ENCODE peak calls at places on chromosomes 2 and 18, in four cellular contexts. Q is fibroblast of lung, P is IMR-90, W is PC-9. L is an unnamed sample.

GRCh38 chr18:55396979-55397378 is 191.0 kb downstream of the TCF4 start:
- DNase-seq in Q (peak), P (no peak), W (no peak), L (no peak)

GRCh38 chr2:177252808-177253531 is 11.6 kb downstream of the NFE2L2 start:
- DNase-seq in Q (no peak), P (no peak), W (no peak), L (no peak)

GRCh38 chr2:224217962-224218347 is 178.9 kb upstream of the SERPINE2 start:
- DNase-seq in Q (peak), P (peak), W (no peak), L (no peak)

GRCh38 chr2:219630770-219631405 is 3.5 kb downstream of the SLC4A3 start:
- DNase-seq in Q (no peak), P (no peak), W (no peak), L (no peak)

GRCh38 chr2:33583194-33583938 is 15.7 kb downstream of the FAM98A start:
- DNase-seq in Q (no peak), P (peak), W (no peak), L (peak)

GRCh38 chr18:12435867-12436266 is 28.1 kb downstream of the PRELID3A start:
- DNase-seq in Q (no peak), P (no peak), W (no peak), L (no peak)

GRCh38 chr2:147006724-147007123 is 838.1 kb upstream of the ACVR2A start:
- DNase-seq in Q (peak), P (no peak), W (no peak), L (no peak)

GRCh38 chr2:111050701-111051376 is 69.9 kb upstream of the BCL2L11 start:
- DNase-seq in Q (no peak), P (no peak), W (no peak), L (no peak)

GRCh38 chr2:216004408-216005283 is 8.7 kb downstream of the MREG start:
- DNase-seq in Q (no peak), P (no peak), W (no peak), L (no peak)

GRCh38 chr2:10246370-10246769 is 56.3 kb upstream of the HPCAL1 start:
- DNase-seq in Q (no peak), P (no peak), W (no peak), L (no peak)

GRCh38 chr2:54878182-54878581 is 154.7 kb downstream of the EML6 start:
- DNase-seq in Q (no peak), P (no peak), W (no peak), L (no peak)

GRCh38 chr2:96540136-96540535 is 3.6 kb downstream of the ARID5A start:
- DNase-seq in Q (peak), P (peak), W (peak), L (no peak)

GRCh38 chr2:209661286-209661685 is 110.3 kb upstream of the UNC80 start:
- DNase-seq in Q (peak), P (no peak), W (no peak), L (peak)

GRCh38 chr2:166013878-166014277 is 60.3 kb upstream of the TTC21B start:
- DNase-seq in Q (no peak), P (no peak), W (no peak), L (peak)

GRCh38 chr2:198287706-198288105 is 483.3 kb downstream of the PLCL1 start:
- DNase-seq in Q (peak), P (no peak), W (no peak), L (no peak)

GRCh38 chr2:240966906-240967680 is 31.3 kb upstream of the SNED1 start:
- DNase-seq in Q (no peak), P (no peak), W (no peak), L (no peak)

GRCh38 chr2:66488946-66489345 is 54.0 kb downstream of the MEIS1 start:
- DNase-seq in Q (no peak), P (no peak), W (no peak), L (peak)

GRCh38 chr2:3001595-3002184 is 375.9 kb downstream of the EIPR1 start:
- DNase-seq in Q (no peak), P (no peak), W (no peak), L (peak)

GRCh38 chr2:48940606-48941005 is 185.1 kb upstream of the LHCGR start:
- DNase-seq in Q (peak), P (no peak), W (no peak), L (no peak)

GRCh38 chr2:54899576-54900200 is 150.6 kb downstream of the RTN4 start:
- DNase-seq in Q (peak), P (peak), W (no peak), L (peak)

GRCh38 chr2:119820275-119820674 is 60.6 kb downstream of the PTPN4 start:
- DNase-seq in Q (peak), P (peak), W (no peak), L (no peak)

GRCh38 chr2:86616502-86616901 is 7.2 kb downstream of the RNF103 start:
- DNase-seq in Q (no peak), P (no peak), W (no peak), L (no peak)

GRCh38 chr2:228657807-228658402 is 476.4 kb upstream of the SPHKAP start:
- DNase-seq in Q (peak), P (peak), W (peak), L (peak)

GRCh38 chr2:120108049-120108448 is 95.2 kb downstream of the EPB41L5 start:
- DNase-seq in Q (peak), P (peak), W (peak), L (no peak)

GRCh38 chr2:219661955-219662395 is 34.5 kb downstream of the SLC4A3 start:
- DNase-seq in Q (peak), P (peak), W (peak), L (no peak)

GRCh38 chr2:11573418-11574175 is 39.8 kb downstream of the GREB1 start:
- DNase-seq in Q (peak), P (peak), W (peak), L (no peak)

GRCh38 chr2:119255760-119256573 is 32.3 kb downstream of the STEAP3 start:
- DNase-seq in Q (peak), P (peak), W (peak), L (peak)

GRCh38 chr2:209986405-209986804 is 16.0 kb upstream of the RPE start:
- DNase-seq in Q (peak), P (no peak), W (no peak), L (no peak)

GRCh38 chr2:33015421-33016142 is 68.8 kb downstream of the LTBP1 start:
- DNase-seq in Q (peak), P (peak), W (peak), L (no peak)

GRCh38 chr2:16167471-16168426 is 227.4 kb downstream of the MYCN start:
- DNase-seq in Q (no peak), P (no peak), W (no peak), L (peak)

GRCh38 chr2:85796549-85797262 is 42.9 kb downstream of the ATOH8 start:
- DNase-seq in Q (no peak), P (no peak), W (no peak), L (peak)

GRCh38 chr18:53028565-53028964 is 688.6 kb downstream of the DCC start:
- DNase-seq in Q (no peak), P (no peak), W (no peak), L (no peak)

GRCh38 chr2:46001741-46002506 is 295.3 kb upstream of the EPAS1 start:
- DNase-seq in Q (peak), P (peak), W (no peak), L (no peak)

GRCh38 chr18:50817898-50818250 is 1.9 kb downstream of the MRO start:
- DNase-seq in Q (peak), P (peak), W (no peak), L (no peak)

GRCh38 chr2:28381225-28382180 is 11.2 kb upstream of the FOSL2 start:
- DNase-seq in Q (no peak), P (no peak), W (no peak), L (no peak)

GRCh38 chr2:113342650-113343049 is 63.9 kb upstream of the PAX8 start:
- DNase-seq in Q (no peak), P (no peak), W (no peak), L (no peak)

GRCh38 chr18:43596106-43596712 is 318.9 kb upstream of the SYT4 start:
- DNase-seq in Q (peak), P (peak), W (no peak), L (peak)

GRCh38 chr18:69838620-69839411 is 108.9 kb downstream of the CD226 start:
- DNase-seq in Q (no peak), P (no peak), W (peak), L (peak)

DNA sequence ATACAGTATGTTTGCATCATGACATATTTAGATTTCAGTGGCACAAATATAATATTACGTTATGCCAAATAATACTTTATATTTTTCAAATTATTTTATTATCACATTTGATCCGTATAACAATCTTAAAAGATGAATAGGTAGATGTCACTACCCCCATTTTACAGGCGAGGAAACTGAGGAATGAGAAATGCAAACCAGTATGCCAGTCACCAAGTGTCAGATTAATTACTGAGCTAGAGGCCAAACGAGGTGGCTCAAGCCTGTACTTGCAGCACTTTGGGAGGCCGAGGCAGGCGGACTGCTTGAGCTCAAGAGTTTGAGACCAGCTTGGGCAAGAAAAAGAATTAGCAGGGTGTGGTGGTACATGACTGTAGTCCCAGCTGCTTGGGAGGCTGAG is 17.4 kb upstream of the YES1 start:
- DNase-seq in Q (no peak), P (no peak), W (no peak), L (no peak)
- H3K4me2 ChIP-seq in Q (no peak), P (no peak), W (no peak), L (no peak)

GRCh38 chr2:149808556-149808955 is 221.0 kb upstream of the MMADHC start:
- DNase-seq in Q (peak), P (no peak), W (no peak), L (no peak)
- H3K4me2 ChIP-seq in Q (no peak), P (no peak), W (no peak), L (no peak)

GRCh38 chr2:192333642-192334041 is 138.9 kb upstream of the TMEFF2 start:
- DNase-seq in Q (no peak), P (no peak), W (no peak), L (no peak)

GRCh38 chr2:192327576-192327975 is 132.8 kb upstream of the TMEFF2 start:
- DNase-seq in Q (no peak), P (no peak), W (no peak), L (no peak)

DNA sequence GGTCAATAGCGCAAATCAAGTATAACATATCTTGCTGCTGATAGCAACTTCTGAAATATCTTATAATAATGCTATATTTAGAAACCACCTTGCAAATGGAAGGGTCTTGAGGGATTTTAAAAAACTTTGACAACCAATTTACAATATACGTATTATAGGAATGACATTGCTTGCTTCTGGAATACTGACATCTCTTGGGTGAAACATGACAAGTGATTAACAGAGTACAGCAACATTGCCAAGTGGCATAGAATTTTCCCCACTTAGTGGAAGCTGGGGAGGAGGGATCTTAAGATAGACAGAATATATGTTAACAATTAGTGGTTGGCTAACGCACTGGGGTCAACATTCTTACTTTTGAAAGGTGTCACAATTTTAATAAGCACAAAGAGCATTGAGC is 133.6 kb upstream of the TMEFF2 start:
- DNase-seq in Q (no peak), P (no peak), W (no peak), L (no peak)
- H3K4me2 ChIP-seq in Q (no peak), P (no peak), W (no peak), L (no peak)

GRCh38 chr2:128724547-128724946 is 405.9 kb upstream of the HS6ST1 start:
- DNase-seq in Q (no peak), P (no peak), W (no peak), L (no peak)

GRCh38 chr2:128727404-128727803 is 408.7 kb upstream of the HS6ST1 start:
- DNase-seq in Q (no peak), P (no peak), W (no peak), L (no peak)

GRCh38 chr2:128726911-128727310 is 408.2 kb upstream of the HS6ST1 start:
- DNase-seq in Q (no peak), P (no peak), W (no peak), L (no peak)

GRCh38 chr2:128724994-128725393 is 406.3 kb upstream of the HS6ST1 start:
- DNase-seq in Q (no peak), P (no peak), W (no peak), L (no peak)

GRCh38 chr2:128726221-128726620 is 407.6 kb upstream of the HS6ST1 start:
- DNase-seq in Q (peak), P (no peak), W (no peak), L (no peak)
- H3K4me2 ChIP-seq in Q (no peak), P (no peak), W (no peak), L (no peak)

L was measured in neural progenitor cell.